ENCODE peak calls at places on chromosomes 6 and 20, in four cellular contexts. One of them, this sample, is unnamed.

GRCh38 chr6:88823998-88824397 is 139.4 kb downstream of the RNGTT start:
- DNase-seq in colonic mucosa: no peak
- DNase-seq in GM10248: no peak
- DNase-seq in progenitor cell of endocrine pancreas: no peak
- DNase-seq in this sample: no peak

GRCh38 chr20:4449977-4450715 is 271.6 kb upstream of the PRND start:
- DNase-seq in colonic mucosa: no peak
- DNase-seq in progenitor cell of endocrine pancreas: no peak
- DNase-seq in GM10248: no peak
- DNase-seq in this sample: no peak

GRCh38 chr20:64107736-64108457 is 532 bp upstream of the NPBWR2 start:
- DNase-seq in GM10248: peak
- DNase-seq in progenitor cell of endocrine pancreas: no peak
- DNase-seq in colonic mucosa: no peak
- DNase-seq in this sample: no peak

GRCh38 chr6:105402981-105403935 is at the start of gene PREP:
- DNase-seq in GM10248: peak
- DNase-seq in colonic mucosa: peak
- DNase-seq in progenitor cell of endocrine pancreas: peak
- DNase-seq in this sample: peak

GRCh38 chr6:5172057-5172683 is 87.0 kb downstream of the PPP1R3G start:
- DNase-seq in colonic mucosa: no peak
- DNase-seq in GM10248: no peak
- DNase-seq in progenitor cell of endocrine pancreas: no peak
- DNase-seq in this sample: no peak

GRCh38 chr6:53795702-53796450 is 1.1 kb downstream of the LRRC1 start:
- DNase-seq in colonic mucosa: peak
- DNase-seq in GM10248: no peak
- DNase-seq in progenitor cell of endocrine pancreas: peak
- DNase-seq in this sample: peak

GRCh38 chr6:138426500-138427123 is 22.6 kb downstream of the HEBP2 start:
- DNase-seq in GM10248: no peak
- DNase-seq in colonic mucosa: no peak
- DNase-seq in progenitor cell of endocrine pancreas: no peak
- DNase-seq in this sample: no peak

GRCh38 chr20:51800132-51800721 is 2.1 kb downstream of the SALL4 start:
- DNase-seq in GM10248: peak
- DNase-seq in colonic mucosa: peak
- DNase-seq in progenitor cell of endocrine pancreas: peak
- DNase-seq in this sample: peak

GRCh38 chr20:44495257-44495656 is 19.6 kb downstream of the TTPAL start:
- DNase-seq in GM10248: no peak
- DNase-seq in colonic mucosa: no peak
- DNase-seq in progenitor cell of endocrine pancreas: no peak
- DNase-seq in this sample: no peak

GRCh38 chr6:158536891-158537798 is 22.7 kb upstream of the TMEM181 start:
- DNase-seq in GM10248: no peak
- DNase-seq in colonic mucosa: peak
- DNase-seq in progenitor cell of endocrine pancreas: peak
- DNase-seq in this sample: no peak

GRCh38 chr20:16212790-16213189 is 360.5 kb downstream of the KIF16B start:
- DNase-seq in colonic mucosa: no peak
- DNase-seq in progenitor cell of endocrine pancreas: no peak
- DNase-seq in GM10248: no peak
- DNase-seq in this sample: no peak

GRCh38 chr6:90537723-90538407 is 49.0 kb downstream of the MAP3K7 start:
- DNase-seq in colonic mucosa: no peak
- DNase-seq in GM10248: no peak
- DNase-seq in progenitor cell of endocrine pancreas: no peak
- DNase-seq in this sample: no peak

GRCh38 chr20:38445402-38445801 is 10.3 kb upstream of the SNHG17 start:
- DNase-seq in colonic mucosa: no peak
- DNase-seq in progenitor cell of endocrine pancreas: no peak
- DNase-seq in GM10248: no peak
- DNase-seq in this sample: no peak

GRCh38 chr6:45084257-45084656 is 243.9 kb upstream of the RUNX2 start:
- DNase-seq in colonic mucosa: no peak
- DNase-seq in progenitor cell of endocrine pancreas: no peak
- DNase-seq in GM10248: no peak
- DNase-seq in this sample: no peak

GRCh38 chr6:158372570-158372969 is 60.3 kb downstream of the TULP4 start:
- DNase-seq in progenitor cell of endocrine pancreas: no peak
- DNase-seq in GM10248: no peak
- DNase-seq in colonic mucosa: no peak
- DNase-seq in this sample: no peak

GRCh38 chr6:70079241-70079640 is 212.9 kb downstream of the COL19A1 start:
- DNase-seq in GM10248: no peak
- DNase-seq in progenitor cell of endocrine pancreas: no peak
- DNase-seq in colonic mucosa: no peak
- DNase-seq in this sample: no peak

GRCh38 chr6:14763139-14763538 is 482.7 kb upstream of the JARID2 start:
- DNase-seq in colonic mucosa: no peak
- DNase-seq in progenitor cell of endocrine pancreas: no peak
- DNase-seq in GM10248: no peak
- DNase-seq in this sample: no peak

GRCh38 chr6:113936093-113936934 is 34.6 kb downstream of the HDAC2 start:
- DNase-seq in progenitor cell of endocrine pancreas: no peak
- DNase-seq in GM10248: peak
- DNase-seq in colonic mucosa: peak
- DNase-seq in this sample: peak

GRCh38 chr20:24405810-24406209 is 63.6 kb upstream of the SYNDIG1 start:
- DNase-seq in GM10248: no peak
- DNase-seq in progenitor cell of endocrine pancreas: no peak
- DNase-seq in colonic mucosa: no peak
- DNase-seq in this sample: no peak

GRCh38 chr20:10662661-10663458 is 10.9 kb downstream of the JAG1 start:
- DNase-seq in GM10248: no peak
- DNase-seq in colonic mucosa: no peak
- DNase-seq in progenitor cell of endocrine pancreas: no peak
- DNase-seq in this sample: no peak

GRCh38 chr6:74607934-74608333 is 597.9 kb downstream of the COL12A1 start:
- DNase-seq in colonic mucosa: no peak
- DNase-seq in GM10248: no peak
- DNase-seq in progenitor cell of endocrine pancreas: no peak
- DNase-seq in this sample: no peak

GRCh38 chr6:113147544-113147943 is 709.6 kb upstream of the MARCKS start:
- DNase-seq in colonic mucosa: no peak
- DNase-seq in GM10248: no peak
- DNase-seq in progenitor cell of endocrine pancreas: no peak
- DNase-seq in this sample: no peak

GRCh38 chr6:111673871-111674270 is 68.2 kb upstream of the TRAF3IP2 start:
- DNase-seq in colonic mucosa: no peak
- DNase-seq in progenitor cell of endocrine pancreas: no peak
- DNase-seq in GM10248: no peak
- DNase-seq in this sample: no peak

GRCh38 chr6:35359744-35360348 is 17.5 kb downstream of the PPARD start:
- DNase-seq in progenitor cell of endocrine pancreas: no peak
- DNase-seq in colonic mucosa: no peak
- DNase-seq in GM10248: no peak
- DNase-seq in this sample: peak

GRCh38 chr6:15439410-15440022 is 193.6 kb downstream of the JARID2 start:
- DNase-seq in progenitor cell of endocrine pancreas: no peak
- DNase-seq in GM10248: no peak
- DNase-seq in colonic mucosa: no peak
- DNase-seq in this sample: no peak

GRCh38 chr20:57768519-57768918 is 58.7 kb upstream of the PMEPA1 start:
- DNase-seq in colonic mucosa: no peak
- DNase-seq in progenitor cell of endocrine pancreas: no peak
- DNase-seq in GM10248: no peak
- DNase-seq in this sample: no peak

GRCh38 chr6:92681401-92681800 is 738.0 kb downstream of the EPHA7 start:
- DNase-seq in GM10248: no peak
- DNase-seq in progenitor cell of endocrine pancreas: no peak
- DNase-seq in colonic mucosa: no peak
- DNase-seq in this sample: no peak

GRCh38 chr6:257031-257725 is 35.1 kb upstream of the DUSP22 start:
- DNase-seq in progenitor cell of endocrine pancreas: no peak
- DNase-seq in colonic mucosa: no peak
- DNase-seq in GM10248: no peak
- DNase-seq in this sample: no peak

GRCh38 chr6:80725156-80725930 is 618.9 kb downstream of the BCKDHB start:
- DNase-seq in colonic mucosa: no peak
- DNase-seq in progenitor cell of endocrine pancreas: no peak
- DNase-seq in GM10248: no peak
- DNase-seq in this sample: no peak

GRCh38 chr20:33584976-33585375 is 77.2 kb upstream of the C20orf144 start:
- DNase-seq in progenitor cell of endocrine pancreas: no peak
- DNase-seq in colonic mucosa: no peak
- DNase-seq in GM10248: no peak
- DNase-seq in this sample: no peak

GRCh38 chr20:33733654-33734576 is 2.1 kb downstream of the ZNF341 start:
- DNase-seq in GM10248: peak
- DNase-seq in colonic mucosa: peak
- DNase-seq in progenitor cell of endocrine pancreas: no peak
- DNase-seq in this sample: no peak

GRCh38 chr6:170111816-170112582 is 178.9 kb downstream of the DLL1 start:
- DNase-seq in colonic mucosa: no peak
- DNase-seq in GM10248: no peak
- DNase-seq in progenitor cell of endocrine pancreas: no peak
- DNase-seq in this sample: no peak

GRCh38 chr6:135281227-135281626 is 100.1 kb downstream of the MYB start:
- DNase-seq in progenitor cell of endocrine pancreas: no peak
- DNase-seq in GM10248: no peak
- DNase-seq in colonic mucosa: no peak
- DNase-seq in this sample: no peak

GRCh38 chr20:20363449-20364015 is 4.4 kb upstream of the INSM1 start:
- DNase-seq in progenitor cell of endocrine pancreas: peak
- DNase-seq in colonic mucosa: no peak
- DNase-seq in GM10248: no peak
- DNase-seq in this sample: no peak

GRCh38 chr20:20359628-20360027 is 8.3 kb upstream of the INSM1 start:
- DNase-seq in colonic mucosa: no peak
- DNase-seq in progenitor cell of endocrine pancreas: no peak
- DNase-seq in GM10248: no peak
- DNase-seq in this sample: no peak

GRCh38 chr20:20362774-20363435 is 5.0 kb upstream of the INSM1 start:
- DNase-seq in colonic mucosa: no peak
- DNase-seq in progenitor cell of endocrine pancreas: peak
- DNase-seq in GM10248: no peak
- DNase-seq in this sample: no peak

GRCh38 chr20:20358801-20359200 is 9.1 kb upstream of the INSM1 start:
- DNase-seq in progenitor cell of endocrine pancreas: no peak
- DNase-seq in GM10248: no peak
- DNase-seq in colonic mucosa: no peak
- DNase-seq in this sample: no peak

GRCh38 chr20:20360464-20360863 is 7.4 kb upstream of the INSM1 start:
- DNase-seq in progenitor cell of endocrine pancreas: peak
- DNase-seq in GM10248: peak
- DNase-seq in colonic mucosa: peak
- DNase-seq in this sample: peak
- TF ChIP-seq CTCF in progenitor cell of endocrine pancreas: peak
- TF ChIP-seq CTCF in GM10248: peak
- TF ChIP-seq CTCF in colonic mucosa: peak
- TF ChIP-seq CTCF in this sample: peak

GRCh38 chr6:19838442-19839236 is 1.5 kb downstream of the ID4 start:
- DNase-seq in colonic mucosa: peak
- DNase-seq in GM10248: peak
- DNase-seq in progenitor cell of endocrine pancreas: peak
- DNase-seq in this sample: peak
- TF ChIP-seq CTCF in colonic mucosa: no peak
- TF ChIP-seq CTCF in GM10248: no peak
- TF ChIP-seq CTCF in progenitor cell of endocrine pancreas: no peak
- TF ChIP-seq CTCF in this sample: no peak

DNA sequence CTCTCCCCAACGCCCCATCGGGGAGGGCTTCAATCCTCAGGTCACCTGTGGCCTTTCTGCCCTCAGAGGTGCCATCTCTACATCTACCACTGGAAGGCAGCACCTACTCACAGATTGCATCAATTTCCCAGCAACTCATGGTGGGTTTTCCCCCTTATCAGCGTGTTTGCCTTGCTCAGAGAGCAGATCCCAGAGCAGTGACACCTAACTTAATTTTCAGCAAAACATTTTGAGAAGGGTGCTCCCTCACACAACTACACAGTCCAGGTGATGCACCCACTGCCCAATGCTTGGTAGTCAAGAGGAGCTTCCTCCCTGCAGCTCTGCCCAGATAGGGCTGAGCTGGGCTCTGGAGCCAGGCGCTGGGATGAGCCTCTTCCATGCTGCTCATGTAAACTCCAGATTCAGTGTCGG is 48.2 kb downstream of the PLG start:
- DNase-seq in colonic mucosa: no peak
- DNase-seq in progenitor cell of endocrine pancreas: peak
- DNase-seq in GM10248: peak
- DNase-seq in this sample: no peak
- TF ChIP-seq CTCF in colonic mucosa: no peak
- TF ChIP-seq CTCF in progenitor cell of endocrine pancreas: peak
- TF ChIP-seq CTCF in GM10248: peak
- TF ChIP-seq CTCF in this sample: no peak

GRCh38 chr6:2917801-2918495 is 14.8 kb upstream of the SERPINB9 start:
- DNase-seq in colonic mucosa: peak
- DNase-seq in GM10248: no peak
- DNase-seq in progenitor cell of endocrine pancreas: no peak
- DNase-seq in this sample: no peak

GRCh38 chr6:2916354-2916925 is 13.3 kb upstream of the SERPINB9 start:
- DNase-seq in GM10248: no peak
- DNase-seq in progenitor cell of endocrine pancreas: no peak
- DNase-seq in colonic mucosa: no peak
- DNase-seq in this sample: no peak

GRCh38 chr6:2918936-2919335 is 15.8 kb upstream of the SERPINB9 start:
- DNase-seq in colonic mucosa: peak
- DNase-seq in GM10248: no peak
- DNase-seq in progenitor cell of endocrine pancreas: no peak
- DNase-seq in this sample: no peak

GRCh38 chr6:2915150-2915549 is 12.0 kb upstream of the SERPINB9 start:
- DNase-seq in colonic mucosa: no peak
- DNase-seq in progenitor cell of endocrine pancreas: no peak
- DNase-seq in GM10248: no peak
- DNase-seq in this sample: no peak

DNA sequence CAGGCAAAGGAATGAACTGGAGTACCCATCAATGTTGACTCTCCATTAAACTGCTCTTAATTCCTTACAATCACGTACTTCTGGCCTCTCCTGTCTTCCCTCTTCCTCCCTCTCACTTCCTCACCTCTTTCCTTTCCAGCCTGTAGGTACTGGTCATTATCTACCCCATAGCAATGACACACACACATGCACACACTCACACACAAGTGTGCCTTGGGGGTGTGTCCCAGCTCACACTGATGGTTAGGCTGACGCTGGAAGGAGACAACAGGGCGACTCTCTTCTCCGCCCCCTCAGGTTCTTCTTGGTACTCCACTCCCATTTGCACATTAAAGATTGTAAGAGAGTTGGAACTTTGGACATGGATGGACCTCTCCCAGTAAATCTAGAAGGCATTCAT is 14.0 kb upstream of the SERPINB9 start:
- DNase-seq in progenitor cell of endocrine pancreas: no peak
- DNase-seq in GM10248: no peak
- DNase-seq in colonic mucosa: peak
- DNase-seq in this sample: no peak
- TF ChIP-seq CTCF in progenitor cell of endocrine pancreas: peak
- TF ChIP-seq CTCF in GM10248: no peak
- TF ChIP-seq CTCF in colonic mucosa: no peak
- TF ChIP-seq CTCF in this sample: no peak

GRCh38 chr20:49372095-49372734 is 94.4 kb upstream of the ZNFX1 start:
- DNase-seq in GM10248: no peak
- DNase-seq in colonic mucosa: no peak
- DNase-seq in progenitor cell of endocrine pancreas: no peak
- DNase-seq in this sample: peak
- TF ChIP-seq CTCF in GM10248: no peak
- TF ChIP-seq CTCF in colonic mucosa: no peak
- TF ChIP-seq CTCF in progenitor cell of endocrine pancreas: no peak
- TF ChIP-seq CTCF in this sample: no peak

GRCh38 chr6:30940361-30941001 is at the start of gene MUCL3:
- DNase-seq in GM10248: no peak
- DNase-seq in progenitor cell of endocrine pancreas: no peak
- DNase-seq in colonic mucosa: peak
- DNase-seq in this sample: no peak
- TF ChIP-seq CTCF in GM10248: no peak
- TF ChIP-seq CTCF in progenitor cell of endocrine pancreas: no peak
- TF ChIP-seq CTCF in colonic mucosa: no peak
- TF ChIP-seq CTCF in this sample: no peak